ENCODE peak calls at places on chromosomes 11 and 22, in five cellular contexts. J is right cardiac atrium; B is HEK293T; W is esophagus squamous epithelium; H is effector CD4-positive, alpha-beta T cell. V is an unnamed sample.

GRCh38 chr22:28917747-28918543 is 34.6 kb downstream of the ZNRF3 start:
- DNase-seq in J (no peak), B (no peak), W (no peak), H (no peak), V (peak)

GRCh38 chr11:1837171-1838076 is 1.4 kb upstream of the TNNI2 start:
- DNase-seq in J (peak), B (peak), W (no peak), H (peak), V (peak)

GRCh38 chr11:66607126-66607834 is 9.2 kb upstream of the RBM14 start:
- DNase-seq in J (peak), B (no peak), W (no peak), H (no peak), V (peak)

GRCh38 chr11:134556186-134556585 is 144.1 kb upstream of the B3GAT1 start:
- DNase-seq in J (no peak), B (no peak), W (no peak), H (no peak), V (no peak)

GRCh38 chr11:83019888-83020579 is 51.7 kb downstream of the RAB30 start:
- DNase-seq in J (peak), B (no peak), W (no peak), H (no peak), V (peak)

GRCh38 chr22:38706101-38706884 is 549 bp downstream of the GTPBP1 start:
- DNase-seq in J (peak), B (peak), W (peak), H (peak), V (peak)

GRCh38 chr11:32893947-32894827 is 1.6 kb downstream of the QSER1 start:
- DNase-seq in J (no peak), B (peak), W (no peak), H (peak), V (no peak)

GRCh38 chr11:1350086-1350725 is 39.5 kb upstream of the BRSK2 start:
- DNase-seq in J (no peak), B (no peak), W (no peak), H (no peak), V (no peak)